ENCODE peak calls at places on chromosomes 3 and 15, in four cellular contexts. One of them, this sample, is unnamed.

GRCh38 chr3:157104928-157105652 is 54.9 kb downstream of the CCNL1 start:
- DNase-seq in KBM-7: no peak
- DNase-seq in NAMALWA: peak; percentile 66
- DNase-seq in NCI-H524: peak; percentile 52
- DNase-seq in this sample: no peak

GRCh38 chr3:5195605-5196004 is 8.1 kb downstream of the EDEM1 start:
- DNase-seq in NAMALWA: peak; percentile 65
- DNase-seq in KBM-7: peak; percentile 75
- DNase-seq in NCI-H524: no peak
- DNase-seq in this sample: no peak

GRCh38 chr15:24898715-24899278 is 56.0 kb upstream of the SNRPN start:
- DNase-seq in NCI-H524: peak; percentile 74
- DNase-seq in KBM-7: no peak
- DNase-seq in NAMALWA: no peak
- DNase-seq in this sample: no peak

GRCh38 chr3:194346621-194347020 is 4.5 kb downstream of the CPN2 start:
- DNase-seq in NAMALWA: no peak
- DNase-seq in NCI-H524: no peak
- DNase-seq in KBM-7: no peak
- DNase-seq in this sample: no peak

GRCh38 chr3:46923559-46924350 is 46.2 kb downstream of the PTH1R start:
- DNase-seq in NAMALWA: peak; percentile 37
- DNase-seq in NCI-H524: peak; percentile 38
- DNase-seq in KBM-7: peak; percentile 54
- DNase-seq in this sample: peak; percentile 85

GRCh38 chr3:19948192-19948591 is 1.3 kb downstream of the RAB5A start:
- DNase-seq in NCI-H524: no peak
- DNase-seq in NAMALWA: no peak
- DNase-seq in KBM-7: no peak
- DNase-seq in this sample: no peak

GRCh38 chr3:46893763-46894162 is 16.2 kb downstream of the PTH1R start:
- DNase-seq in NCI-H524: no peak
- DNase-seq in KBM-7: no peak
- DNase-seq in NAMALWA: no peak
- DNase-seq in this sample: no peak

GRCh38 chr3:120349819-120350125 is 618 bp upstream of the LRRC58 start:
- DNase-seq in NCI-H524: no peak
- DNase-seq in KBM-7: no peak
- DNase-seq in NAMALWA: no peak
- DNase-seq in this sample: no peak

GRCh38 chr3:143226678-143227291 is 107.2 kb downstream of the CHST2 start:
- DNase-seq in NCI-H524: no peak
- DNase-seq in NAMALWA: no peak
- DNase-seq in KBM-7: no peak
- DNase-seq in this sample: no peak

GRCh38 chr15:74960995-74961588 is 4.5 kb upstream of the RPP25 start:
- DNase-seq in KBM-7: no peak
- DNase-seq in NCI-H524: no peak
- DNase-seq in NAMALWA: no peak
- DNase-seq in this sample: no peak

GRCh38 chr15:93543093-93543492 is 454.1 kb upstream of the RGMA start:
- DNase-seq in NAMALWA: no peak
- DNase-seq in KBM-7: no peak
- DNase-seq in NCI-H524: peak; percentile 29
- DNase-seq in this sample: no peak

GRCh38 chr3:40631341-40631995 is 106.7 kb downstream of the ZNF621 start:
- DNase-seq in NCI-H524: no peak
- DNase-seq in NAMALWA: no peak
- DNase-seq in KBM-7: no peak
- DNase-seq in this sample: no peak

GRCh38 chr3:50355829-50356552 is 3.3 kb downstream of the TMEM115 start:
- DNase-seq in NAMALWA: no peak
- DNase-seq in KBM-7: no peak
- DNase-seq in NCI-H524: no peak
- DNase-seq in this sample: no peak

GRCh38 chr3:99789322-99789721 is 28.3 kb upstream of the CMSS1 start:
- DNase-seq in NAMALWA: peak; percentile 66
- DNase-seq in KBM-7: peak; percentile 32
- DNase-seq in NCI-H524: peak; percentile 74
- DNase-seq in this sample: peak; percentile 76

GRCh38 chr3:94115482-94115881 is 52.6 kb downstream of the NSUN3 start:
- DNase-seq in KBM-7: peak; percentile 35
- DNase-seq in NAMALWA: peak; percentile 34
- DNase-seq in NCI-H524: peak; percentile 73
- DNase-seq in this sample: peak; percentile 25

GRCh38 chr3:73324203-73325155 is 263.0 kb downstream of the EBLN2 start:
- DNase-seq in KBM-7: no peak
- DNase-seq in NAMALWA: no peak
- DNase-seq in NCI-H524: peak; percentile 89
- DNase-seq in this sample: no peak

GRCh38 chr3:126109860-126110235 is 25.9 kb upstream of the SLC41A3 start:
- DNase-seq in NCI-H524: no peak
- DNase-seq in KBM-7: no peak
- DNase-seq in NAMALWA: no peak
- DNase-seq in this sample: peak; percentile 9

GRCh38 chr3:12965999-12966846 is 107.0 kb downstream of the IQSEC1 start:
- DNase-seq in KBM-7: peak; percentile 13
- DNase-seq in NAMALWA: no peak
- DNase-seq in NCI-H524: peak; percentile 83
- DNase-seq in this sample: no peak

GRCh38 chr3:98564282-98565005 is 29.0 kb downstream of the CPOX start:
- DNase-seq in NCI-H524: no peak
- DNase-seq in KBM-7: no peak
- DNase-seq in NAMALWA: peak; percentile 37
- DNase-seq in this sample: no peak

GRCh38 chr3:51389423-51390183 is 1.5 kb upstream of the RBM15B start:
- DNase-seq in NAMALWA: peak; percentile 61
- DNase-seq in NCI-H524: peak; percentile 39
- DNase-seq in KBM-7: peak; percentile 72
- DNase-seq in this sample: peak; percentile 78

GRCh38 chr3:16869606-16870005 is 15.1 kb upstream of the PLCL2 start:
- DNase-seq in NAMALWA: no peak
- DNase-seq in KBM-7: no peak
- DNase-seq in NCI-H524: no peak
- DNase-seq in this sample: no peak

GRCh38 chr15:24862726-24863521 is 91.9 kb upstream of the SNRPN start:
- DNase-seq in NCI-H524: no peak
- DNase-seq in KBM-7: no peak
- DNase-seq in NAMALWA: no peak
- DNase-seq in this sample: no peak

GRCh38 chr15:60328852-60329443 is 68.8 kb downstream of the ANXA2 start:
- DNase-seq in NAMALWA: peak; percentile 44
- DNase-seq in NCI-H524: peak; percentile 44
- DNase-seq in KBM-7: peak; percentile 42
- DNase-seq in this sample: peak; percentile 51

GRCh38 chr15:75620043-75620775 is 5.3 kb downstream of the SNUPN start:
- DNase-seq in NCI-H524: no peak
- DNase-seq in NAMALWA: no peak
- DNase-seq in KBM-7: peak; percentile 52
- DNase-seq in this sample: no peak

GRCh38 chr15:43360821-43361220 is 10.0 kb downstream of the ZSCAN29 start:
- DNase-seq in NCI-H524: no peak
- DNase-seq in KBM-7: no peak
- DNase-seq in NAMALWA: no peak
- DNase-seq in this sample: no peak

GRCh38 chr3:13600950-13601691 is 52.2 kb downstream of the FBLN2 start:
- DNase-seq in NAMALWA: no peak
- DNase-seq in NCI-H524: peak; percentile 50
- DNase-seq in KBM-7: no peak
- DNase-seq in this sample: no peak

GRCh38 chr3:104349836-104350235 is 1016.9 kb upstream of the ALCAM start:
- DNase-seq in KBM-7: no peak
- DNase-seq in NCI-H524: no peak
- DNase-seq in NAMALWA: no peak
- DNase-seq in this sample: no peak

GRCh38 chr3:102926618-102927017 is 491.8 kb downstream of the ZPLD1 start:
- DNase-seq in NAMALWA: no peak
- DNase-seq in NCI-H524: no peak
- DNase-seq in KBM-7: peak; percentile 5
- DNase-seq in this sample: no peak

GRCh38 chr3:132032959-132033358 is 1.9 kb downstream of the CPNE4 start:
- DNase-seq in NCI-H524: no peak
- DNase-seq in NAMALWA: no peak
- DNase-seq in KBM-7: no peak
- DNase-seq in this sample: no peak

GRCh38 chr3:44762170-44762677 is 630 bp downstream of the KIF15 start:
- DNase-seq in NAMALWA: peak; percentile 44
- DNase-seq in KBM-7: no peak
- DNase-seq in NCI-H524: peak; percentile 13
- DNase-seq in this sample: no peak

GRCh38 chr15:40858706-40859105 is 14.9 kb downstream of the SPINT1 start:
- DNase-seq in NAMALWA: no peak
- DNase-seq in KBM-7: no peak
- DNase-seq in NCI-H524: no peak
- DNase-seq in this sample: no peak

GRCh38 chr3:138234401-138235179 is 47.5 kb downstream of the ARMC8 start:
- DNase-seq in NCI-H524: no peak
- DNase-seq in KBM-7: no peak
- DNase-seq in NAMALWA: no peak
- DNase-seq in this sample: no peak

GRCh38 chr3:43273429-43273828 is 12.9 kb upstream of the SNRK start:
- DNase-seq in KBM-7: no peak
- DNase-seq in NCI-H524: no peak
- DNase-seq in NAMALWA: no peak
- DNase-seq in this sample: no peak

GRCh38 chr3:18443670-18444596 is 18.8 kb upstream of the SATB1 start:
- DNase-seq in NAMALWA: no peak
- DNase-seq in NCI-H524: peak; percentile 17
- DNase-seq in KBM-7: peak; percentile 65
- DNase-seq in this sample: peak; percentile 35